ENCODE peak calls at places on chromosomes 7 and 10, in five cellular contexts. G is NCI-H226; D is psoas muscle; K is activated naive CD8-positive, alpha-beta T cell treated with anti-CD3 and anti-CD28 coated beads for 36 hours; Z is NCI-H345. O is an unnamed sample.

GRCh38 chr10:91613411-91614253 is 19.2 kb downstream of the PPP1R3C start:
- DNase-seq in K (no peak), Z (no peak), G (peak), D (peak), O (peak)

GRCh38 chr7:44700322-44700721 is 48.3 kb upstream of the ZMIZ2 start:
- DNase-seq in D (no peak), Z (no peak), G (no peak), K (no peak), O (no peak)

GRCh38 chr7:158567153-158567603 is 20.4 kb downstream of the PTPRN2 start:
- DNase-seq in K (no peak), G (no peak), Z (no peak), D (no peak), O (no peak)

GRCh38 chr7:22723171-22723601 is 3.8 kb upstream of the IL6 start:
- DNase-seq in G (no peak), D (peak), K (no peak), Z (no peak), O (no peak)

GRCh38 chr10:11245510-11245909 is 227.8 kb downstream of the CELF2 start:
- DNase-seq in K (peak), Z (no peak), G (no peak), D (no peak), O (peak)

GRCh38 chr7:105759670-105760548 is 116.5 kb downstream of the ATXN7L1 start:
- DNase-seq in Z (peak), D (no peak), K (no peak), G (peak), O (peak)

GRCh38 chr10:58064714-58065528 is 202.8 kb downstream of the IPMK start:
- DNase-seq in G (no peak), K (no peak), Z (peak), D (no peak), O (peak)

GRCh38 chr10:34711500-34711899 is 103.6 kb downstream of the PARD3 start:
- DNase-seq in G (no peak), K (no peak), D (no peak), Z (no peak), O (no peak)

GRCh38 chr10:44899450-44900080 is 11.6 kb upstream of the TMEM72 start:
- DNase-seq in K (no peak), Z (no peak), D (no peak), G (no peak), O (no peak)

GRCh38 chr10:63236113-63236935 is 103.2 kb downstream of the NRBF2 start:
- DNase-seq in K (no peak), G (peak), D (no peak), Z (no peak), O (peak)

GRCh38 chr10:117503170-117503885 is 39.2 kb upstream of the EMX2 start:
- DNase-seq in K (no peak), Z (peak), G (no peak), D (no peak), O (no peak)

GRCh38 chr10:75434292-75434691 is 2.9 kb downstream of the LRMDA start:
- DNase-seq in G (no peak), D (no peak), Z (no peak), K (no peak), O (no peak)

GRCh38 chr10:43252166-43252784 is 14.6 kb downstream of the RASGEF1A start:
- DNase-seq in K (no peak), G (no peak), Z (no peak), D (peak), O (no peak)

GRCh38 chr10:64867501-64867962 is 1346.3 kb downstream of the REEP3 start:
- DNase-seq in Z (no peak), K (no peak), G (no peak), D (no peak), O (no peak)

GRCh38 chr7:127504715-127505114 is 80.7 kb downstream of the GCC1 start:
- DNase-seq in K (peak), G (no peak), D (no peak), Z (no peak), O (no peak)

GRCh38 chr10:29920408-29921070 is 138.8 kb downstream of the JCAD start:
- DNase-seq in D (no peak), Z (no peak), K (no peak), G (no peak), O (no peak)

GRCh38 chr10:76086571-76087260 is 655.3 kb downstream of the LRMDA start:
- DNase-seq in G (peak), D (peak), Z (no peak), K (no peak), O (peak)

GRCh38 chr10:717458-717857 is 28.0 kb upstream of the DIP2C start:
- DNase-seq in K (no peak), G (no peak), Z (no peak), D (no peak), O (no peak)

GRCh38 chr7:106262268-106262881 is 22.4 kb downstream of the NAMPT start:
- DNase-seq in K (no peak), D (no peak), Z (no peak), G (no peak), O (no peak)

GRCh38 chr10:110661292-110661691 is 17.2 kb downstream of the RBM20 start:
- DNase-seq in Z (no peak), G (no peak), K (no peak), D (no peak), O (no peak)

GRCh38 chr7:148558914-148559313 is 31.7 kb upstream of the C7orf33 start:
- DNase-seq in K (no peak), D (no peak), G (no peak), Z (no peak), O (no peak)

GRCh38 chr10:98269435-98269912 is 1.5 kb upstream of the LOXL4 start:
- DNase-seq in G (peak), Z (peak), D (peak), K (no peak), O (peak)

GRCh38 chr10:66836057-66836456 is 89.8 kb upstream of the LRRTM3 start:
- DNase-seq in G (peak), K (no peak), Z (no peak), D (no peak), O (peak)

GRCh38 chr10:79910344-79910743 is 38.6 kb downstream of the SFTPD start:
- DNase-seq in K (no peak), Z (no peak), D (no peak), G (no peak), O (no peak)

GRCh38 chr10:125153693-125154490 is 6.5 kb downstream of the CTBP2 start:
- DNase-seq in D (no peak), Z (no peak), G (no peak), K (no peak), O (no peak)

GRCh38 chr10:111211756-111212155 is 134.9 kb downstream of the ADRA2A start:
- DNase-seq in G (peak), Z (no peak), D (no peak), K (no peak), O (peak)

GRCh38 chr10:29471483-29471859 is 163.3 kb downstream of the SVIL start:
- DNase-seq in G (peak), K (no peak), D (no peak), Z (no peak), O (peak)

GRCh38 chr7:92639213-92639896 is 49.2 kb upstream of the FAM133B start:
- DNase-seq in Z (no peak), G (no peak), K (peak), D (no peak), O (no peak)

GRCh38 chr7:139918488-139918887 is 89.4 kb downstream of the TBXAS1 start:
- DNase-seq in G (no peak), Z (no peak), D (peak), K (no peak), O (no peak)

GRCh38 chr7:116626886-116627285 is 45.1 kb upstream of the MET start:
- DNase-seq in G (no peak), Z (no peak), D (no peak), K (no peak), O (no peak)

GRCh38 chr7:1210979-1211608 is 21.6 kb upstream of the UNCX start:
- DNase-seq in Z (no peak), K (no peak), G (no peak), D (no peak), O (no peak)

O was measured in foreskin keratinocyte.